ENCODE peak calls at places on chromosomes 4 and X, in six cellular contexts. G is amniotic stem cell; V is left colon; P is fibroblast of mammary gland; N is glutamatergic neuron; R is activated CD4-positive, alpha-beta T cell treated with anti-CD3 and anti-CD28 coated beads for 36 hours. J is an unnamed sample.

GRCh38 chr4:159048166-159048886 is 54.6 kb upstream of the RAPGEF2 start:
- DNase-seq in G (no peak), N (no peak), P (peak), V (peak), R (no peak), J (peak)

GRCh38 chr4:19936471-19936870 is 315.2 kb upstream of the SLIT2 start:
- DNase-seq in P (peak), R (no peak), G (peak), N (no peak), V (no peak), J (peak)

GRCh38 chr4:26787461-26788340 is 72.9 kb upstream of the STIM2 start:
- DNase-seq in R (peak), N (no peak), V (peak), G (no peak), P (peak), J (peak)

GRCh38 chrX:118116308-118117068 is at the start of gene KLHL13:
- DNase-seq in V (peak), G (peak), R (peak), N (peak), P (peak), J (peak)

GRCh38 chrX:149871940-149872339 is 9.0 kb upstream of the MAGEA8 start:
- DNase-seq in V (no peak), P (peak), G (no peak), R (peak), N (peak), J (no peak)

GRCh38 chr4:33911951-33912350 is 2332.4 kb downstream of the ARAP2 start:
- DNase-seq in P (peak), V (no peak), R (no peak), G (no peak), N (no peak), J (no peak)

GRCh38 chrX:53294024-53294648 is 12.8 kb upstream of the IQSEC2 start:
- DNase-seq in P (peak), V (no peak), G (no peak), N (no peak), R (no peak), J (no peak)

GRCh38 chrX:16924631-16925239 is 21.7 kb upstream of the REPS2 start:
- DNase-seq in N (no peak), V (no peak), G (no peak), R (no peak), P (no peak), J (no peak)

GRCh38 chrX:10016516-10017132 is 49.5 kb downstream of the CLDN34 start:
- DNase-seq in N (no peak), P (no peak), G (no peak), R (no peak), V (no peak), J (no peak)

GRCh38 chr4:173159791-173160190 is 8.8 kb upstream of the GALNT7 start:
- DNase-seq in G (no peak), N (no peak), P (no peak), R (no peak), V (no peak), J (no peak)

GRCh38 chrX:125193921-125194320 is 125.8 kb upstream of the TEX13C start:
- DNase-seq in G (no peak), P (no peak), V (no peak), R (no peak), N (no peak), J (no peak)

GRCh38 chrX:125326599-125326998 is 6.9 kb downstream of the TEX13C start:
- DNase-seq in R (no peak), G (no peak), P (no peak), N (no peak), V (no peak), J (no peak)

GRCh38 chr4:123477804-123478209 is 81.2 kb downstream of the SPRY1 start:
- DNase-seq in V (no peak), R (peak), G (no peak), N (no peak), P (peak), J (peak)

GRCh38 chr4:78692815-78693156 is 83.4 kb upstream of the BMP2K start:
- DNase-seq in N (no peak), V (no peak), P (no peak), G (no peak), R (no peak), J (no peak)

GRCh38 chrX:87583679-87584078 is 66.1 kb downstream of the KLHL4 start:
- DNase-seq in N (peak), P (peak), G (no peak), R (peak), V (no peak), J (no peak)

GRCh38 chr4:25253072-25253447 is 19.2 kb downstream of the PI4K2B start:
- DNase-seq in N (no peak), P (peak), R (no peak), V (no peak), G (no peak), J (peak)

GRCh38 chrX:27186671-27187070 is 276.5 kb downstream of the PPP4R3C start:
- DNase-seq in G (no peak), P (peak), V (no peak), N (peak), R (peak), J (peak)

GRCh38 chr4:6184169-6184568 is 16.2 kb downstream of the JAKMIP1 start:
- DNase-seq in V (no peak), R (no peak), N (no peak), P (no peak), G (no peak), J (no peak)

GRCh38 chrX:77347572-77347971 is 99.6 kb upstream of the FGF16 start:
- DNase-seq in V (no peak), R (no peak), P (no peak), N (no peak), G (no peak), J (no peak)

GRCh38 chr4:142528433-142528832 is 317.7 kb downstream of the INPP4B start:
- DNase-seq in P (peak), V (no peak), N (no peak), R (no peak), G (no peak), J (no peak)

GRCh38 chrX:11481035-11481434 is 184.7 kb downstream of the ARHGAP6 start:
- DNase-seq in P (peak), G (no peak), R (no peak), N (no peak), V (no peak), J (peak)

GRCh38 chrX:65920620-65921019 is 119.3 kb downstream of the VSIG4 start:
- DNase-seq in N (no peak), R (no peak), V (no peak), G (no peak), P (no peak), J (no peak)

GRCh38 chr4:26839534-26839951 is 21.1 kb upstream of the STIM2 start:
- DNase-seq in P (peak), V (no peak), G (no peak), R (no peak), N (no peak), J (peak)

GRCh38 chr4:139594591-139595185 is 38.7 kb upstream of the SETD7 start:
- DNase-seq in N (no peak), G (no peak), P (no peak), R (no peak), V (no peak), J (no peak)

GRCh38 chrX:15524417-15524816 is 23.8 kb downstream of the BMX start:
- DNase-seq in R (no peak), V (no peak), P (no peak), G (no peak), N (no peak), J (peak)

GRCh38 chrX:41118156-41118555 is 32.9 kb downstream of the USP9X start:
- DNase-seq in G (no peak), V (no peak), R (peak), N (no peak), P (no peak), J (no peak)

GRCh38 chr4:57832083-57832482 is 721.9 kb upstream of the IGFBP7 start:
- DNase-seq in P (no peak), N (no peak), V (no peak), G (no peak), R (no peak), J (no peak)

GRCh38 chr4:6699903-6700302 is 6.2 kb downstream of the S100P start:
- DNase-seq in V (peak), N (no peak), R (no peak), G (no peak), P (no peak), J (no peak)